ENCODE peak calls at places on chromosome 11, in five cellular contexts. V is NT2/D1, M is GM03348, I is HepG2, K is adrenal gland. G is an unnamed sample.

GRCh38 chr11:77883775-77884174 is 62.8 kb downstream of the AAMDC start:
- DNase-seq in V (no peak), M (peak), I (no peak), K (no peak), G (no peak)

GRCh38 chr11:64765841-64766682 is 6.3 kb upstream of the PYGM start:
- DNase-seq in V (no peak), M (no peak), I (no peak), K (peak), G (no peak)

GRCh38 chr11:67404515-67405195 is 772 bp downstream of the TBC1D10C start:
- DNase-seq in V (no peak), M (no peak), I (no peak), K (no peak), G (no peak)

GRCh38 chr11:5597953-5598352 is 1.5 kb downstream of the TRIM6 start:
- DNase-seq in V (no peak), M (no peak), I (no peak), K (no peak), G (no peak)

GRCh38 chr11:28606930-28607329 is 498.7 kb downstream of the METTL15 start:
- DNase-seq in V (no peak), M (peak), I (no peak), K (peak), G (peak)

GRCh38 chr11:12164061-12165014 is 53.9 kb downstream of the MICAL2 start:
- DNase-seq in V (peak), M (peak), I (no peak), K (no peak), G (no peak)

GRCh38 chr11:113577356-113578163 is 102.4 kb upstream of the DRD2 start:
- DNase-seq in V (no peak), M (no peak), I (no peak), K (no peak), G (no peak)

GRCh38 chr11:47338396-47339241 is 13.9 kb downstream of the MYBPC3 start:
- DNase-seq in V (no peak), M (no peak), I (no peak), K (no peak), G (no peak)

GRCh38 chr11:36453678-36454077 is 56.4 kb downstream of the TRAF6 start:
- DNase-seq in V (no peak), M (no peak), I (no peak), K (no peak), G (no peak)

GRCh38 chr11:27717377-27717776 is 17.1 kb upstream of the BDNF start:
- DNase-seq in V (no peak), M (no peak), I (no peak), K (no peak), G (no peak)

GRCh38 chr11:2524446-2525165 is 79.8 kb downstream of the KCNQ1 start:
- DNase-seq in V (no peak), M (no peak), I (no peak), K (peak), G (no peak)

GRCh38 chr11:11976476-11977187 is 31.8 kb downstream of the DKK3 start:
- DNase-seq in V (no peak), M (no peak), I (no peak), K (no peak), G (no peak)

G was measured in brain pericyte.